ENCODE peak calls at places on chromosome 19, in five cellular contexts. X is fibroblast of lung, T is HT1080, Y is colonic mucosa, J is Daoy. F is an unnamed sample.

GRCh38 chr19:18460900-18461299 is 23.0 kb upstream of the ISYNA1 start:
- DNase-seq in X (no peak), T (no peak), Y (no peak), J (no peak), F (no peak)

GRCh38 chr19:34403784-34404108 is 453 bp upstream of the PDCD2L start:
- DNase-seq in X (no peak), T (no peak), Y (no peak), J (no peak), F (no peak)

GRCh38 chr19:33393286-33394005 is 19.9 kb downstream of the CEBPG start:
- DNase-seq in X (no peak), T (no peak), Y (no peak), J (no peak), F (no peak)

GRCh38 chr19:2888739-2889224 is 11.9 kb upstream of the ZNF57 start:
- DNase-seq in X (no peak), T (no peak), Y (no peak), J (no peak), F (peak)

GRCh38 chr19:4543856-4544647 is 4.2 kb upstream of the LRG1 start:
- DNase-seq in X (no peak), T (no peak), Y (no peak), J (no peak), F (no peak)

GRCh38 chr19:33815410-33816340 is 19.0 kb downstream of the KCTD15 start:
- DNase-seq in X (peak), T (peak), Y (no peak), J (peak), F (no peak)

GRCh38 chr19:38850976-38851621 is 1.3 kb upstream of the HNRNPL start:
- DNase-seq in X (no peak), T (no peak), Y (peak), J (no peak), F (peak)

GRCh38 chr19:4375620-4376228 is 24.6 kb downstream of the SH3GL1 start:
- DNase-seq in X (peak), T (no peak), Y (no peak), J (peak), F (peak)

GRCh38 chr19:32675720-32676185 is at the start of gene RGS9BP:
- DNase-seq in X (peak), T (peak), Y (peak), J (peak), F (peak)

GRCh38 chr19:4066176-4066606 is 508 bp downstream of the ZBTB7A start:
- DNase-seq in X (no peak), T (no peak), Y (peak), J (no peak), F (no peak)

GRCh38 chr19:17073869-17074627 is 1.2 kb downstream of the HAUS8 start:
- DNase-seq in X (no peak), T (no peak), Y (peak), J (peak), F (peak)

GRCh38 chr19:51722492-51722891 is 1.3 kb downstream of the HAS1 start:
- DNase-seq in X (no peak), T (no peak), Y (no peak), J (no peak), F (no peak)

GRCh38 chr19:1080360-1081161 is 13.6 kb downstream of the ARHGAP45 start:
- DNase-seq in X (no peak), T (no peak), Y (no peak), J (no peak), F (no peak)

GRCh38 chr19:52896431-52897148 is 845 bp downstream of the ZNF320 start:
- DNase-seq in X (peak), T (no peak), Y (peak), J (peak), F (peak)

GRCh38 chr19:18419195-18419698 is at the start of gene SSBP4:
- DNase-seq in X (peak), T (peak), Y (peak), J (peak), F (peak)

GRCh38 chr19:45667620-45668341 is at the start of gene GIPR:
- DNase-seq in X (no peak), T (peak), Y (peak), J (peak), F (peak)

F was measured in GM23338.